ENCODE peak calls at places on chromosomes 3 and 15, in five cellular contexts. One of them, this sample, is unnamed. For H3K36me3, the result is how much of the 10 kb centered on the place peaks cover.

GRCh38 chr3:177961784-177962183 is 574.5 kb upstream of the KCNMB2 start:
- DNase-seq in uterus: no peak
- DNase-seq in SK-N-SH: no peak
- DNase-seq in small intestine: no peak
- DNase-seq in GM23248: no peak
- DNase-seq in this sample: no peak

GRCh38 chr3:65625310-65625709 is 413.4 kb downstream of the MAGI1 start:
- DNase-seq in uterus: no peak
- DNase-seq in SK-N-SH: no peak
- DNase-seq in small intestine: no peak
- DNase-seq in GM23248: no peak
- DNase-seq in this sample: no peak

GRCh38 chr15:56931674-56932507 is 13.4 kb downstream of the TCF12 start:
- DNase-seq in uterus: no peak
- DNase-seq in SK-N-SH: no peak
- DNase-seq in small intestine: peak
- DNase-seq in GM23248: no peak
- DNase-seq in this sample: no peak

GRCh38 chr15:58115692-58116091 is 22.5 kb upstream of the AQP9 start:
- DNase-seq in uterus: no peak
- DNase-seq in SK-N-SH: peak
- DNase-seq in small intestine: peak
- DNase-seq in GM23248: peak
- DNase-seq in this sample: no peak

GRCh38 chr3:136891934-136892855 is 30.2 kb downstream of the NCK1 start:
- DNase-seq in uterus: no peak
- DNase-seq in SK-N-SH: no peak
- DNase-seq in small intestine: no peak
- DNase-seq in GM23248: no peak
- DNase-seq in this sample: no peak

GRCh38 chr15:50355980-50356379 is 982 bp upstream of the GABPB1 start:
- DNase-seq in uterus: no peak
- DNase-seq in SK-N-SH: no peak
- DNase-seq in small intestine: no peak
- DNase-seq in GM23248: peak
- DNase-seq in this sample: no peak

GRCh38 chr3:49357466-49358216 is 512 bp downstream of the GPX1 start:
- DNase-seq in uterus: peak
- DNase-seq in SK-N-SH: peak
- DNase-seq in small intestine: peak
- DNase-seq in GM23248: peak
- DNase-seq in this sample: peak

GRCh38 chr3:58009026-58009748 is 965 bp downstream of the FLNB start:
- DNase-seq in uterus: no peak
- DNase-seq in SK-N-SH: peak
- DNase-seq in small intestine: peak
- DNase-seq in GM23248: peak
- DNase-seq in this sample: no peak

GRCh38 chr15:68623301-68623892 is 44.6 kb downstream of the CORO2B start:
- DNase-seq in uterus: no peak
- DNase-seq in SK-N-SH: no peak
- DNase-seq in small intestine: no peak
- DNase-seq in GM23248: peak
- DNase-seq in this sample: peak

GRCh38 chr3:105402287-105402801 is 35.6 kb downstream of the ALCAM start:
- DNase-seq in uterus: no peak
- DNase-seq in SK-N-SH: no peak
- DNase-seq in small intestine: no peak
- DNase-seq in GM23248: peak
- DNase-seq in this sample: peak

GRCh38 chr3:100880072-100880471 is 113.1 kb downstream of the ABI3BP start:
- DNase-seq in uterus: no peak
- DNase-seq in SK-N-SH: peak
- DNase-seq in small intestine: no peak
- DNase-seq in GM23248: peak
- DNase-seq in this sample: peak

GRCh38 chr3:64685800-64686445 is 1.9 kb downstream of the ADAMTS9 start:
- DNase-seq in uterus: peak
- DNase-seq in SK-N-SH: peak
- DNase-seq in small intestine: peak
- DNase-seq in GM23248: peak
- DNase-seq in this sample: peak

GRCh38 chr3:10361375-10361774 is 40.5 kb upstream of the SEC13 start:
- DNase-seq in uterus: no peak
- DNase-seq in SK-N-SH: no peak
- DNase-seq in small intestine: peak
- DNase-seq in GM23248: no peak
- DNase-seq in this sample: no peak

GRCh38 chr3:49671291-49672288 is 2.6 kb upstream of the APEH start:
- DNase-seq in uterus: peak
- DNase-seq in SK-N-SH: peak
- DNase-seq in small intestine: peak
- DNase-seq in GM23248: peak
- DNase-seq in this sample: peak

GRCh38 chr3:4928277-4928789 is 50.9 kb upstream of the BHLHE40 start:
- DNase-seq in uterus: no peak
- DNase-seq in SK-N-SH: no peak
- DNase-seq in small intestine: no peak
- DNase-seq in GM23248: no peak
- DNase-seq in this sample: no peak

GRCh38 chr3:193593666-193594025 is 638 bp downstream of the OPA1 start:
- DNase-seq in uterus: no peak
- DNase-seq in SK-N-SH: peak
- DNase-seq in small intestine: peak
- DNase-seq in GM23248: peak
- DNase-seq in this sample: peak

GRCh38 chr3:196501316-196502064 is 2.1 kb downstream of the RNF168 start:
- DNase-seq in uterus: no peak
- DNase-seq in SK-N-SH: no peak
- DNase-seq in small intestine: peak
- DNase-seq in GM23248: peak
- DNase-seq in this sample: peak

GRCh38 chr3:161401389-161401788 is 30.1 kb upstream of the SPTSSB start:
- DNase-seq in uterus: no peak
- DNase-seq in SK-N-SH: peak
- DNase-seq in small intestine: no peak
- DNase-seq in GM23248: no peak
- DNase-seq in this sample: no peak

GRCh38 chr15:50163719-50164410 is 18.1 kb upstream of the SLC27A2 start:
- DNase-seq in uterus: no peak
- DNase-seq in SK-N-SH: no peak
- DNase-seq in small intestine: no peak
- DNase-seq in GM23248: peak
- DNase-seq in this sample: no peak

GRCh38 chr3:56323986-56324420 is 144.3 kb downstream of the ERC2 start:
- DNase-seq in uterus: no peak
- DNase-seq in SK-N-SH: no peak
- DNase-seq in small intestine: no peak
- DNase-seq in GM23248: peak
- DNase-seq in this sample: peak

GRCh38 chr3:187616307-187616939 is 53.8 kb downstream of the SST start:
- DNase-seq in uterus: peak
- DNase-seq in SK-N-SH: peak
- DNase-seq in small intestine: peak
- DNase-seq in GM23248: peak
- DNase-seq in this sample: peak

DNA sequence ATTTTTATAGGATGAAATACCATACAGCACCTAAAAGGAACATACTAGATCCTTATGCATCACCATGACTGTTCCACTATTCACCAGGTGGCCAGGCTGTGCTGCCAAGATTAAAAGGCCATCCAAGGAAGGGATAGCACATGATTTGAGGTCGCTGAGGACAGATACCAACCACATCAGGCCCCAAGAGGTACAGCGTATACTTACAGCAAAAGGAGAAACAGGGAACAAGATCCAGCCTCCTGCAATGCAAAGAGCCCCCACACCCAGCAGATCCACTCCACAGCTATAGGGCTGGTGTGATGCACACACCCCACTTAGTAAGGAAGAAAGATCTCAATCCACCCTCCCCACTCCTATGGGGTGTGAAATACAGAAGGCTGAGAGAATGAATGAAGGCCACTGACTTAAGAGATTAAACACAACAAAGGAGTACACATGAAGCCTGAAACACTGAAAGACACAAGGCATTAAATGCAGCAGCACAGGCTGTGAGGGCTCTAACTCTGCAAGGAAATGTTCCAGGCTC is 32.0 kb upstream of the ZNF445 start:
- DNase-seq in uterus: no peak
- DNase-seq in SK-N-SH: peak
- DNase-seq in small intestine: peak
- DNase-seq in GM23248: peak
- DNase-seq in this sample: no peak
- H3K4me3 ChIP-seq in uterus: peak
- H3K4me3 ChIP-seq in SK-N-SH: peak
- H3K4me3 ChIP-seq in small intestine: no peak
- H3K4me3 ChIP-seq in GM23248: peak
- H3K4me3 ChIP-seq in this sample: peak

GRCh38 chr15:67186226-67186649 is 68.2 kb downstream of the AAGAB start:
- DNase-seq in uterus: peak
- DNase-seq in SK-N-SH: no peak
- DNase-seq in small intestine: no peak
- DNase-seq in GM23248: peak
- DNase-seq in this sample: no peak

GRCh38 chr15:67185621-67186225 is 68.7 kb downstream of the AAGAB start:
- DNase-seq in uterus: peak
- DNase-seq in SK-N-SH: no peak
- DNase-seq in small intestine: no peak
- DNase-seq in GM23248: peak
- DNase-seq in this sample: no peak

GRCh38 chr15:67183443-67184169 is 70.9 kb downstream of the AAGAB start:
- DNase-seq in uterus: peak
- DNase-seq in SK-N-SH: no peak
- DNase-seq in small intestine: no peak
- DNase-seq in GM23248: peak
- DNase-seq in this sample: peak

GRCh38 chr15:67185051-67185450 is 69.4 kb downstream of the AAGAB start:
- DNase-seq in uterus: peak
- DNase-seq in SK-N-SH: no peak
- DNase-seq in small intestine: no peak
- DNase-seq in GM23248: no peak
- DNase-seq in this sample: no peak

GRCh38 chr15:67184208-67184925 is 70.1 kb downstream of the AAGAB start:
- DNase-seq in uterus: peak
- DNase-seq in SK-N-SH: no peak
- DNase-seq in small intestine: no peak
- DNase-seq in GM23248: no peak
- DNase-seq in this sample: no peak
- H3K36me3 ChIP-seq in uterus: under half
- H3K36me3 ChIP-seq in SK-N-SH: under half
- H3K36me3 ChIP-seq in small intestine: under half
- H3K36me3 ChIP-seq in GM23248: under half
- H3K36me3 ChIP-seq in this sample: half or more

DNA sequence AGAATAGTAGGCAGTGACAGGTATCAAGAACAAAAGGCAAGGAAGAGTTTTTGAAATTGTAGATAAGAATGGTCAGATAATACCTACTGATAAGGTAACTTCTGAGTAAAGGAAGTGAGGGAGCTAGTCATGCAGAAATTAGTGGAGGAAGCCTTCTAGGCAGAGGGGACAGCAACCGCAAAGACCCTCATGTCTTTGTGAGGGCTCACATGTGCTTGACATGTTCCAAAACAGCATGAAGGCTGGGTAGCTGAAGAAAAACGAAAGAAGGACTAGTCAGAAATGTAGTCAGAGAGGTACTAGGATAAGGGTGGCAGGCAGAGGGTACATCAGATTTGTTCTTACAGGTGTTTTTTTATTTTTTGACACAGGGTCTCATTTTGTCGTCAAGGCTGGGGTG is 5.3 kb downstream of the SIN3A start:
- DNase-seq in uterus: no peak
- DNase-seq in SK-N-SH: no peak
- DNase-seq in small intestine: no peak
- DNase-seq in GM23248: no peak
- DNase-seq in this sample: no peak
- H3K4me3 ChIP-seq in uterus: no peak
- H3K4me3 ChIP-seq in SK-N-SH: no peak
- H3K4me3 ChIP-seq in small intestine: no peak
- H3K4me3 ChIP-seq in GM23248: no peak
- H3K4me3 ChIP-seq in this sample: no peak

GRCh38 chr3:156668073-156668763 is 6.2 kb upstream of the TIPARP start:
- DNase-seq in uterus: no peak
- DNase-seq in SK-N-SH: no peak
- DNase-seq in small intestine: peak
- DNase-seq in GM23248: peak
- DNase-seq in this sample: no peak

GRCh38 chr3:156673732-156674045 is 701 bp upstream of the TIPARP start:
- DNase-seq in uterus: no peak
- DNase-seq in SK-N-SH: no peak
- DNase-seq in small intestine: no peak
- DNase-seq in GM23248: no peak
- DNase-seq in this sample: no peak

GRCh38 chr3:156666073-156666472 is 8.3 kb upstream of the TIPARP start:
- DNase-seq in uterus: no peak
- DNase-seq in SK-N-SH: no peak
- DNase-seq in small intestine: no peak
- DNase-seq in GM23248: no peak
- DNase-seq in this sample: no peak

GRCh38 chr3:156670652-156671051 is 3.7 kb upstream of the TIPARP start:
- DNase-seq in uterus: no peak
- DNase-seq in SK-N-SH: no peak
- DNase-seq in small intestine: no peak
- DNase-seq in GM23248: no peak
- DNase-seq in this sample: no peak

DNA sequence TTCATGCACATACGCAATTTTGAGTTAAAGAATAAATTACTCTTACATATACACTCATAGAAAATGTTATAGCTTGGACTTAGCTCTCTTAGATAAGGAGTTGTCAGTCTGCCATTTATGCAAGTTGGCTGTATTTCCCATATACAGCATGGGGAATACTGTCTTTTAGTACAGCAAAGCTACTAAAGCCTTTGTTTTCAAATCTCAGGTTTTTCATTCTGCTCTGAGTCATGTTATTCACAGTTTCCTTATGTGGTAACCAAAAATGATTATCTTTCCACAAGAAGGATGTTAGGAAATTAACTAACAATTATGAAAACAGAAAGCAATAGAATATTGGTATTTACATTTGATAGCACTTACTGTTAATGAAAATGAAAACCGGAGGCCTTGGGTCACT is 4.3 kb upstream of the TIPARP start:
- DNase-seq in uterus: no peak
- DNase-seq in SK-N-SH: no peak
- DNase-seq in small intestine: peak
- DNase-seq in GM23248: no peak
- DNase-seq in this sample: no peak
- H3K36me3 ChIP-seq in uterus: under half
- H3K36me3 ChIP-seq in SK-N-SH: under half
- H3K36me3 ChIP-seq in small intestine: under half
- H3K36me3 ChIP-seq in GM23248: under half
- H3K36me3 ChIP-seq in this sample: under half